ENCODE peak calls at places on chromosomes 2 and 18, in five cellular contexts. L, V, Q, T and R are unnamed samples.

GRCh38 chr2:103169856-103170255 is 408.0 kb downstream of the TMEM182 start:
- DNase-seq in L (no peak), V (no peak), Q (no peak), T (no peak), R (no peak)

GRCh38 chr18:36672437-36673344 is 156.1 kb downstream of the TPGS2 start:
- DNase-seq in L (no peak), V (no peak), Q (no peak), T (no peak), R (peak; percentile 87)

GRCh38 chr2:16118611-16119590 is 178.6 kb downstream of the MYCN start:
- DNase-seq in L (no peak), V (no peak), Q (no peak), T (no peak), R (no peak)

GRCh38 chr2:151974997-151975396 is 123.8 kb downstream of the CACNB4 start:
- DNase-seq in L (no peak), V (no peak), Q (no peak), T (no peak), R (no peak)

GRCh38 chr2:100870652-100871531 is 51.0 kb downstream of the NPAS2 start:
- DNase-seq in L (no peak), V (no peak), Q (no peak), T (no peak), R (no peak)

GRCh38 chr2:107025869-107026380 is 140.0 kb upstream of the ST6GAL2 start:
- DNase-seq in L (no peak), V (no peak), Q (no peak), T (no peak), R (no peak)

GRCh38 chr2:15447381-15447780 is 113.8 kb downstream of the NBAS start:
- DNase-seq in L (no peak), V (no peak), Q (no peak), T (no peak), R (no peak)

GRCh38 chr2:216345846-216346245 is 26.4 kb downstream of the MARCHF4 start:
- DNase-seq in L (no peak), V (no peak), Q (no peak), T (no peak), R (no peak)

GRCh38 chr2:78775291-78775690 is 250.2 kb upstream of the REG3G start:
- DNase-seq in L (no peak), V (no peak), Q (no peak), T (no peak), R (no peak)

GRCh38 chr18:7626922-7627440 is 59.9 kb downstream of the PTPRM start:
- DNase-seq in L (no peak), V (no peak), Q (no peak), T (no peak), R (no peak)

GRCh38 chr2:109331864-109332848 is 203.2 kb downstream of the SH3RF3 start:
- DNase-seq in L (no peak), V (peak; percentile 12), Q (peak; percentile 47), T (no peak), R (peak; percentile 36)

GRCh38 chr2:201698588-201699226 is at the start of gene MPP4:
- DNase-seq in L (no peak), V (no peak), Q (no peak), T (no peak), R (no peak)

GRCh38 chr18:3481696-3482210 is 31.8 kb downstream of the TGIF1 start:
- DNase-seq in L (no peak), V (no peak), Q (peak; percentile 41), T (no peak), R (no peak)

GRCh38 chr2:31075393-31075792 is 62.8 kb downstream of the GALNT14 start:
- DNase-seq in L (no peak), V (no peak), Q (no peak), T (no peak), R (no peak)

GRCh38 chr2:71417300-71418202 is 35.8 kb upstream of the DYSF start:
- DNase-seq in L (no peak), V (no peak), Q (no peak), T (no peak), R (no peak)

GRCh38 chr2:64819774-64820688 is 166.3 kb upstream of the SERTAD2 start:
- DNase-seq in L (peak; percentile 38), V (peak; percentile 30), Q (no peak), T (peak; percentile 68), R (no peak)